ENCODE peak calls at places on chromosomes 1 and 21, in eight cellular contexts. One of them, this sample, is unnamed.

GRCh38 chr1:5862051-5862825 is 130.0 kb downstream of the NPHP4 start:
- DNase-seq in thyroid gland: no peak
- DNase-seq in stomach: no peak
- DNase-seq in adrenal gland: no peak
- DNase-seq in keratinocyte: no peak
- DNase-seq in GM12878: no peak
- DNase-seq in left ventricle myocardium inferior: no peak
- DNase-seq in vagina: no peak
- DNase-seq in this sample: no peak

GRCh38 chr1:74467786-74468377 is 44.5 kb downstream of the LRRC53 start:
- DNase-seq in vagina: no peak
- DNase-seq in adrenal gland: no peak
- DNase-seq in GM12878: no peak
- DNase-seq in left ventricle myocardium inferior: no peak
- DNase-seq in keratinocyte: no peak
- DNase-seq in stomach: no peak
- DNase-seq in thyroid gland: no peak
- DNase-seq in this sample: no peak

GRCh38 chr1:201215531-201216357 is 25.1 kb downstream of the IGFN1 start:
- DNase-seq in vagina: no peak
- DNase-seq in adrenal gland: no peak
- DNase-seq in left ventricle myocardium inferior: no peak
- DNase-seq in stomach: no peak
- DNase-seq in GM12878: no peak
- DNase-seq in keratinocyte: no peak
- DNase-seq in thyroid gland: no peak
- DNase-seq in this sample: no peak

GRCh38 chr1:62285440-62285839 is 33.8 kb downstream of the KANK4 start:
- DNase-seq in GM12878: no peak
- DNase-seq in keratinocyte: no peak
- DNase-seq in stomach: no peak
- DNase-seq in left ventricle myocardium inferior: no peak
- DNase-seq in vagina: no peak
- DNase-seq in thyroid gland: no peak
- DNase-seq in adrenal gland: no peak
- DNase-seq in this sample: no peak

GRCh38 chr1:40393173-40393572 is 19.6 kb downstream of the SMAP2 start:
- DNase-seq in vagina: no peak
- DNase-seq in keratinocyte: no peak
- DNase-seq in adrenal gland: no peak
- DNase-seq in GM12878: no peak
- DNase-seq in stomach: no peak
- DNase-seq in thyroid gland: no peak
- DNase-seq in left ventricle myocardium inferior: no peak
- DNase-seq in this sample: no peak

GRCh38 chr1:94259635-94260289 is 22.4 kb upstream of the ARHGAP29 start:
- DNase-seq in thyroid gland: no peak
- DNase-seq in GM12878: no peak
- DNase-seq in stomach: no peak
- DNase-seq in vagina: no peak
- DNase-seq in keratinocyte: no peak
- DNase-seq in adrenal gland: no peak
- DNase-seq in left ventricle myocardium inferior: no peak
- DNase-seq in this sample: no peak

GRCh38 chr1:202004711-202005110 is 5.7 kb upstream of the ELF3 start:
- DNase-seq in keratinocyte: no peak
- DNase-seq in vagina: no peak
- DNase-seq in left ventricle myocardium inferior: no peak
- DNase-seq in thyroid gland: no peak
- DNase-seq in stomach: no peak
- DNase-seq in adrenal gland: no peak
- DNase-seq in GM12878: no peak
- DNase-seq in this sample: no peak

GRCh38 chr1:41359211-41360073 is 1.8 kb upstream of the FOXO6 start:
- DNase-seq in thyroid gland: no peak
- DNase-seq in keratinocyte: no peak
- DNase-seq in GM12878: no peak
- DNase-seq in left ventricle myocardium inferior: no peak
- DNase-seq in adrenal gland: peak
- DNase-seq in vagina: peak
- DNase-seq in stomach: peak
- DNase-seq in this sample: no peak

GRCh38 chr1:222064388-222065201 is 322.7 kb upstream of the DUSP10 start:
- DNase-seq in keratinocyte: no peak
- DNase-seq in vagina: no peak
- DNase-seq in stomach: no peak
- DNase-seq in left ventricle myocardium inferior: no peak
- DNase-seq in adrenal gland: no peak
- DNase-seq in GM12878: no peak
- DNase-seq in thyroid gland: no peak
- DNase-seq in this sample: peak

GRCh38 chr21:33421713-33422393 is 18.6 kb downstream of the IFNGR2 start:
- DNase-seq in adrenal gland: no peak
- DNase-seq in GM12878: no peak
- DNase-seq in stomach: no peak
- DNase-seq in vagina: no peak
- DNase-seq in keratinocyte: no peak
- DNase-seq in thyroid gland: no peak
- DNase-seq in left ventricle myocardium inferior: no peak
- DNase-seq in this sample: no peak

GRCh38 chr21:25307489-25307888 is 299.8 kb downstream of the MRPL39 start:
- DNase-seq in thyroid gland: no peak
- DNase-seq in left ventricle myocardium inferior: no peak
- DNase-seq in vagina: no peak
- DNase-seq in GM12878: no peak
- DNase-seq in adrenal gland: no peak
- DNase-seq in keratinocyte: no peak
- DNase-seq in stomach: no peak
- DNase-seq in this sample: peak

GRCh38 chr1:213457097-213457680 is 406.1 kb downstream of the RPS6KC1 start:
- DNase-seq in stomach: no peak
- DNase-seq in adrenal gland: peak
- DNase-seq in keratinocyte: no peak
- DNase-seq in GM12878: no peak
- DNase-seq in vagina: no peak
- DNase-seq in thyroid gland: no peak
- DNase-seq in left ventricle myocardium inferior: peak
- DNase-seq in this sample: no peak

GRCh38 chr1:182897696-182898095 is 55.3 kb downstream of the SHCBP1L start:
- DNase-seq in thyroid gland: no peak
- DNase-seq in keratinocyte: no peak
- DNase-seq in left ventricle myocardium inferior: no peak
- DNase-seq in GM12878: no peak
- DNase-seq in adrenal gland: no peak
- DNase-seq in stomach: no peak
- DNase-seq in vagina: no peak
- DNase-seq in this sample: no peak

GRCh38 chr1:40637617-40638016 is 27.9 kb downstream of the RIMS3 start:
- DNase-seq in keratinocyte: no peak
- DNase-seq in left ventricle myocardium inferior: no peak
- DNase-seq in vagina: no peak
- DNase-seq in adrenal gland: no peak
- DNase-seq in thyroid gland: no peak
- DNase-seq in stomach: no peak
- DNase-seq in GM12878: no peak
- DNase-seq in this sample: no peak

GRCh38 chr1:12019858-12020509 is 686 bp downstream of the MIIP start:
- DNase-seq in vagina: peak
- DNase-seq in stomach: no peak
- DNase-seq in adrenal gland: peak
- DNase-seq in GM12878: no peak
- DNase-seq in thyroid gland: no peak
- DNase-seq in left ventricle myocardium inferior: peak
- DNase-seq in keratinocyte: no peak
- DNase-seq in this sample: no peak

GRCh38 chr1:147549526-147549925 is 8.2 kb downstream of the BCL9 start:
- DNase-seq in GM12878: no peak
- DNase-seq in keratinocyte: no peak
- DNase-seq in left ventricle myocardium inferior: no peak
- DNase-seq in vagina: no peak
- DNase-seq in thyroid gland: no peak
- DNase-seq in adrenal gland: no peak
- DNase-seq in stomach: no peak
- DNase-seq in this sample: no peak

GRCh38 chr1:147551036-147551435 is 9.7 kb downstream of the BCL9 start:
- DNase-seq in left ventricle myocardium inferior: no peak
- DNase-seq in stomach: no peak
- DNase-seq in thyroid gland: no peak
- DNase-seq in keratinocyte: no peak
- DNase-seq in GM12878: no peak
- DNase-seq in vagina: no peak
- DNase-seq in adrenal gland: no peak
- DNase-seq in this sample: no peak

GRCh38 chr1:147545133-147545532 is 3.8 kb downstream of the BCL9 start:
- DNase-seq in adrenal gland: peak
- DNase-seq in GM12878: peak
- DNase-seq in left ventricle myocardium inferior: no peak
- DNase-seq in keratinocyte: peak
- DNase-seq in stomach: peak
- DNase-seq in vagina: no peak
- DNase-seq in thyroid gland: peak
- DNase-seq in this sample: no peak

GRCh38 chr1:147550302-147550937 is 9.1 kb downstream of the BCL9 start:
- DNase-seq in stomach: no peak
- DNase-seq in thyroid gland: no peak
- DNase-seq in adrenal gland: no peak
- DNase-seq in vagina: no peak
- DNase-seq in keratinocyte: no peak
- DNase-seq in GM12878: no peak
- DNase-seq in left ventricle myocardium inferior: no peak
- DNase-seq in this sample: no peak

DNA sequence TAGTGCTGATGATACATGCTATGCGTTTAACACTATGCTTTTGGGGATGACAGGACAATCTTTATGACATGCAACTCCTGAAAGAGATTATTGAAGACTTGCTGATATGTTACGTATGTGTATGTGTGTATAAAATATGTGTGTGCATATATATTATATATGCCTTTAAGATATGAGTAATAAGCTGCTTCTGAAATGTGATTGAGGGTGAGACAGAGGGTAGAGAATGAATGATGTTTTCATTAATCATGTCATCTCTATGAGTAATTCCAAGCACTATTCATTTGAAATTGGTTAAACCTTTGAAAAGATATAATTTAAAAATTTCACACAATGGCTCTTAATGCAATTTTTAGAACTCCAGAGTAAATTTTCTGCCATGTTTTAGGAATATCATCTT is 5.8 kb downstream of the BCL9 start:
- DNase-seq in left ventricle myocardium inferior: no peak
- DNase-seq in GM12878: no peak
- DNase-seq in stomach: no peak
- DNase-seq in vagina: no peak
- DNase-seq in thyroid gland: no peak
- DNase-seq in adrenal gland: no peak
- DNase-seq in keratinocyte: no peak
- DNase-seq in this sample: no peak
- TF ChIP-seq CTCF in left ventricle myocardium inferior: no peak
- TF ChIP-seq CTCF in GM12878: no peak
- TF ChIP-seq CTCF in stomach: no peak
- TF ChIP-seq CTCF in vagina: no peak
- TF ChIP-seq CTCF in thyroid gland: no peak
- TF ChIP-seq CTCF in adrenal gland: no peak
- TF ChIP-seq CTCF in keratinocyte: no peak
- TF ChIP-seq CTCF in this sample: no peak

GRCh38 chr1:46615088-46615487 is 1.5 kb downstream of the MOB3C start:
- DNase-seq in vagina: no peak
- DNase-seq in thyroid gland: no peak
- DNase-seq in adrenal gland: no peak
- DNase-seq in left ventricle myocardium inferior: no peak
- DNase-seq in GM12878: no peak
- DNase-seq in stomach: no peak
- DNase-seq in keratinocyte: no peak
- DNase-seq in this sample: no peak

GRCh38 chr1:46617108-46617694 is 590 bp upstream of the MOB3C start:
- DNase-seq in keratinocyte: no peak
- DNase-seq in left ventricle myocardium inferior: no peak
- DNase-seq in stomach: no peak
- DNase-seq in GM12878: no peak
- DNase-seq in adrenal gland: no peak
- DNase-seq in vagina: no peak
- DNase-seq in thyroid gland: no peak
- DNase-seq in this sample: no peak

GRCh38 chr1:46615735-46616134 is 876 bp downstream of the MOB3C start:
- DNase-seq in thyroid gland: peak
- DNase-seq in keratinocyte: no peak
- DNase-seq in GM12878: no peak
- DNase-seq in vagina: no peak
- DNase-seq in stomach: no peak
- DNase-seq in adrenal gland: no peak
- DNase-seq in left ventricle myocardium inferior: no peak
- DNase-seq in this sample: no peak

GRCh38 chr1:46617833-46618232 is 1.2 kb upstream of the MOB3C start:
- DNase-seq in GM12878: no peak
- DNase-seq in adrenal gland: no peak
- DNase-seq in thyroid gland: no peak
- DNase-seq in keratinocyte: no peak
- DNase-seq in left ventricle myocardium inferior: no peak
- DNase-seq in vagina: no peak
- DNase-seq in stomach: no peak
- DNase-seq in this sample: no peak

GRCh38 chr1:46616277-46617107 is at the start of gene MOB3C:
- DNase-seq in thyroid gland: peak
- DNase-seq in keratinocyte: no peak
- DNase-seq in stomach: peak
- DNase-seq in adrenal gland: peak
- DNase-seq in GM12878: peak
- DNase-seq in left ventricle myocardium inferior: peak
- DNase-seq in vagina: peak
- DNase-seq in this sample: peak
- H3K27ac ChIP-seq in thyroid gland: peak
- H3K27ac ChIP-seq in keratinocyte: peak
- H3K27ac ChIP-seq in stomach: peak
- H3K27ac ChIP-seq in adrenal gland: peak
- H3K27ac ChIP-seq in GM12878: peak
- H3K27ac ChIP-seq in left ventricle myocardium inferior: peak
- H3K27ac ChIP-seq in vagina: peak
- H3K27ac ChIP-seq in this sample: peak

DNA sequence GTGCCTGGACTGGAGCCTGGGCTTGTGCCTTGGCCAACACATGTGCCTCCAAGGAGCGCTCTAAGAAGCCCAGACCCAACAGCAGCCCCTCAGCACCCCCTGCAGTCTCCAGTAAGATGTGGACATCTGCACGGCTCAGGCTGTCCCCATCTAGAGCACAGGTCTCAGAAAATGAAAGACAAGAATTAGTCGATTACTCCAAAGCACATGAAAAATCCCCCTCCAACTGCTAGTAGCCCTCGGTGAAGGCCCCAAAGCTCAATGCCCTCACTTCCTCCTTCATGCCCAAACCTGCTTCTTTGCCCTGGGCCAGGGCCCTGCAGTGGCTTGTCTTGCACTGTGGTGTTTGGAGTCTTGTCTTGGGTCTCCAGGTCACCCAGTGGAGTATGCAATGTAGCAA is 21.9 kb upstream of the ERO1B start:
- DNase-seq in stomach: no peak
- DNase-seq in left ventricle myocardium inferior: no peak
- DNase-seq in thyroid gland: no peak
- DNase-seq in vagina: no peak
- DNase-seq in adrenal gland: no peak
- DNase-seq in GM12878: peak
- DNase-seq in keratinocyte: no peak
- DNase-seq in this sample: no peak
- TF ChIP-seq CTCF in stomach: no peak
- TF ChIP-seq CTCF in left ventricle myocardium inferior: no peak
- TF ChIP-seq CTCF in thyroid gland: no peak
- TF ChIP-seq CTCF in vagina: no peak
- TF ChIP-seq CTCF in adrenal gland: no peak
- TF ChIP-seq CTCF in GM12878: peak
- TF ChIP-seq CTCF in keratinocyte: no peak
- TF ChIP-seq CTCF in this sample: no peak

GRCh38 chr1:7296968-7297367 is 474.1 kb upstream of the VAMP3 start:
- DNase-seq in vagina: no peak
- DNase-seq in adrenal gland: no peak
- DNase-seq in left ventricle myocardium inferior: no peak
- DNase-seq in stomach: no peak
- DNase-seq in keratinocyte: no peak
- DNase-seq in thyroid gland: no peak
- DNase-seq in GM12878: no peak
- DNase-seq in this sample: no peak
- H3K27ac ChIP-seq in vagina: no peak
- H3K27ac ChIP-seq in adrenal gland: no peak
- H3K27ac ChIP-seq in left ventricle myocardium inferior: no peak
- H3K27ac ChIP-seq in stomach: no peak
- H3K27ac ChIP-seq in keratinocyte: no peak
- H3K27ac ChIP-seq in thyroid gland: no peak
- H3K27ac ChIP-seq in GM12878: no peak
- H3K27ac ChIP-seq in this sample: peak

This sample was measured in AG04450.